ENCODE peak calls at places on chromosome 11, in seven cellular contexts. Z, D, C, G, S, B and K are unnamed samples.

GRCh38 chr11:64339319-64339718 is 685 bp upstream of the CCDC88B start:
- DNase-seq in Z (no peak), D (no peak), C (no peak), G (no peak), S (no peak), B (no peak), K (no peak)

GRCh38 chr11:129320485-129320884 is 55.2 kb upstream of the BARX2 start:
- DNase-seq in Z (no peak), D (no peak), C (no peak), G (peak; percentile 23), S (peak; percentile 27), B (no peak), K (no peak)

GRCh38 chr11:17822021-17822781 is 87.6 kb downstream of the KCNC1 start:
- DNase-seq in Z (no peak), D (no peak), C (peak; percentile 82), G (no peak), S (no peak), B (no peak), K (peak; percentile 67)

GRCh38 chr11:106463796-106464201 is 386.3 kb downstream of the AASDHPPT start:
- DNase-seq in Z (no peak), D (no peak), C (peak; percentile 65), G (peak; percentile 66), S (no peak), B (no peak), K (no peak)

GRCh38 chr11:108364159-108364558 is 103.2 kb downstream of the C11orf65 start:
- DNase-seq in Z (no peak), D (no peak), C (peak; percentile 68), G (peak; percentile 62), S (no peak), B (no peak), K (no peak)

GRCh38 chr11:3180869-3181268 is 15.8 kb upstream of the OSBPL5 start:
- DNase-seq in Z (no peak), D (no peak), C (no peak), G (no peak), S (no peak), B (no peak), K (no peak)

GRCh38 chr11:74221816-74222215 is 50.7 kb downstream of the PPME1 start:
- DNase-seq in Z (no peak), D (no peak), C (peak; percentile 12), G (no peak), S (no peak), B (no peak), K (no peak)

GRCh38 chr11:13949876-13950275 is 12.6 kb upstream of the SPON1 start:
- DNase-seq in Z (no peak), D (no peak), C (no peak), G (peak; percentile 18), S (no peak), B (no peak), K (no peak)

GRCh38 chr11:39220501-39221230 is 2238.8 kb downstream of the LRRC4C start:
- DNase-seq in Z (no peak), D (no peak), C (no peak), G (no peak), S (no peak), B (no peak), K (no peak)

GRCh38 chr11:2588809-2589537 is 110.8 kb downstream of the KCNQ1OT1 start:
- DNase-seq in Z (no peak), D (no peak), C (no peak), G (no peak), S (no peak), B (no peak), K (no peak)

GRCh38 chr11:20161923-20162322 is 1.6 kb upstream of the DBX1 start:
- DNase-seq in Z (peak; percentile 29), D (no peak), C (no peak), G (no peak), S (no peak), B (no peak), K (peak; percentile 49)

GRCh38 chr11:20162340-20162739 is 2.1 kb upstream of the DBX1 start:
- DNase-seq in Z (peak; percentile 54), D (peak; percentile 45), C (no peak), G (no peak), S (no peak), B (no peak), K (peak; percentile 62)

GRCh38 chr11:20164152-20164551 is 3.9 kb upstream of the DBX1 start:
- DNase-seq in Z (peak; percentile 31), D (no peak), C (no peak), G (no peak), S (no peak), B (no peak), K (no peak)

GRCh38 chr11:20163778-20164133 is 3.5 kb upstream of the DBX1 start:
- DNase-seq in Z (peak; percentile 78), D (no peak), C (no peak), G (no peak), S (no peak), B (no peak), K (no peak)

DNA sequence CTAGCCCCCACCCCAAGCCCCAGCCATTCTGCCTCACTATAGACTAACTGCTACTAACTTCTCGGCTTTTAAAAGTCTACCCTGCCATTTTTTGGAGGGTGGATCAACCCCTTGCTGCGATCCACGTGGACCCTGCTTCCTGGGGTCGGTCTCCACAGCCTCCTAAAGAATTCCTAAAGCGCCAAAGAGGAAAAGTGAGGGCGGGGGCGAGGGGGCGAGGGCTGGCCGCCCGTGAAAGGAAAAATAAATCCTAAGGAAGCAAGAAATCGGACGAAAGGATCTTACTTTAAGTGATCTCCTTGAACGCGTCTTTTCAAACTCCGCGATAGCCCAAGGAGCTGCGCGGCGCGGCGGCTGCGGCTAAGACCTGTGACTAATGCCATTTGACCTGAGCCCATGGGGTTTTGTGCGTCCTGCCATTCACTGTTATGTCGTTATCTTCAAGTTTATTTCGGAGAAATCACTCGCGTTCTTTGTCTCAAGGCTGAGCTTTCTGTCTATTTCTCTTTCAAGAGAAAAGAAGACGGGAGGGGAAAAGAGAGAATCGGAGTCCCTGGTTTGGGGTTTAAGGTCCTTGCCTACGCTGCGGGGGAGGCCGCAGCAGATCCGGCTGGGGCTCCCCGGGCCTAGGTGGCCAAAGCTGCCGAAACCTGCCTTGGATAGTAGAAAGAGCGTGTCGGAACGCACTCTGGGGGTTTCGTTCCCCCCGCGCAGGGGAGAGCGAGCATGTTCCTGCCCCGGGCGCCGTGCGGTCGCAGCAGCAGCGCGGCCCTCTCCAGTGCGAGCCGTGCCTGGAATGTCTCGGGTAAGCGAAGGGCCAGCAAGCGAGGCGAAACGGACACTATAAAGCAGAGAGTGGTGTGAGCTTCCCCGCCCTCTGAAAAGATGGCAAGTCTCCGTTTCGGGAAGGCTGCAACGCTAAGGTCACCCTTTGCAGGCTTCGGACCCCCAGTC is 2.8 kb upstream of the DBX1 start:
- DNase-seq in Z (peak; percentile 85), D (peak; percentile 66), C (peak; percentile 18), G (no peak), S (peak; percentile 22), B (no peak), K (peak; percentile 89)
- H3K9ac ChIP-seq in Z (no peak overlapping the region), D (no peak overlapping the region), C (no peak overlapping the region), G (no peak overlapping the region), S (no peak overlapping the region), B (no peak overlapping the region), K (no peak overlapping the region)

GRCh38 chr11:69260622-69261021 is 33.3 kb upstream of the MYEOV start:
- DNase-seq in Z (no peak), D (no peak), C (no peak), G (no peak), S (no peak), B (no peak), K (no peak)

GRCh38 chr11:69257134-69257533 is 36.8 kb upstream of the MYEOV start:
- DNase-seq in Z (no peak), D (no peak), C (no peak), G (no peak), S (no peak), B (no peak), K (no peak)

GRCh38 chr11:69261116-69261515 is 32.8 kb upstream of the MYEOV start:
- DNase-seq in Z (no peak), D (no peak), C (no peak), G (no peak), S (no peak), B (no peak), K (no peak)

GRCh38 chr11:69259072-69259471 is 34.9 kb upstream of the MYEOV start:
- DNase-seq in Z (no peak), D (no peak), C (no peak), G (peak; percentile 72), S (no peak), B (no peak), K (no peak)

DNA sequence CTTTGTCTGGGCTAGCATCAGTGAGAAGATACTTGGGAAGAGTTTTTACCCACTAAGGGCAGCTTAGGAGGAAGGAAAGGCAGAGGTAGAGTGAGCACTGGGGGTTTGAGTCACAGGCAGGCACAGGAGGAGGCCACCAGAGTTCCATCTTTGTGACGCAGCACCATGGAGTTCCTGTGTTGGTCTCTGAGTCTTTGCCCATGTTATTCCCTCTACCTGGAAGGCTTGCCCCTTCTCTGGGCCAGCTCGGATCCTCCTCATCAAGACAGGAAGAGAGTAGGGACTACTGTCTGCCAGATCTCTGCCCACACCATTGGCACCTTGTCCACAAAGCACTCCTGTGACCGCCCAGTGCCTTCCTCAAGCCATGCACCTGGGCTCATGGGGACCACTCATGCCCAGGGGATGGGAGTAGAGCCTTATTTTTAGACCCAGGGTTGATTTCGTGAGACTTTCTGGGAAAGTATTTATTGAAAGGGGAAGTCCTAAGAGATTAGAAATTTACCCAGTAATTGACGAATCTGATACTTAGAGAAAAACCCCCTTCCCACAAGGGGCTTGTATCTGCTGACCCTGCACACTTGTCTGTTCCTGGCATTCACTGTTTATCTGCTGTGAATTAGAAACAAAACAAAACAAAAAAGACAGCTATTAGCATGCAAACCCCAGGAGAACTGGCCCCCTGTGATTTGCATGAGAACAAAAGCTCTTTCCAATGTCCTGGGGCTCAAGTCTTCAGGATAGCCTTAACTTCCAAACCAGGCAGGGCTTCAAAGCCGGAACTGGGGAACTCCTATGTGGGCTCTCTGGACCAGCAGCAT is 35.9 kb upstream of the MYEOV start:
- DNase-seq in Z (peak; percentile 28), D (peak; percentile 55), C (no peak), G (no peak), S (no peak), B (peak; percentile 13), K (peak; percentile 70)
- H3K27ac ChIP-seq in Z (no peak overlapping the region), D (no peak overlapping the region), C (no peak overlapping the region), G (no peak overlapping the region), S (no peak overlapping the region), B (no peak overlapping the region), K (no peak overlapping the region)

DNA sequence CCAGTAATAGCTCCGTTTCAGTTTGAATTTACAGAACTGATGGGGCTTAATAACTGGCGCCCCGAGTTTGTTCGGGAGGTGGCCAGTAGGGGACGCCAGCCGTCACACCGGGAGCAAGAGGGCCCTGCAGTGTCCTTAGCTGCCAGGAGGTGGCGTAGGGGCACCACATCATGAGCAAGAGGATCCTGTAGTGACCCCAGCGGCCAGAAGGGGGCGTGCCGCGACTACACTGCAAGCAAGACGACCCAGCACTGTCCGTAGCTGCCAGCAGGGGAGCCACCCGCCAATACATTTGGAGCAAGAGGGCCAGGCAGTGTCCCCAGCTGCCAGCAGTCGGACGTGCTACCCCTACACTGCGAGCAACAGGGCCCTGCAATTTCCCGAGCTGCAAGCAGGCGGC is 663.7 kb upstream of the B3GAT1 start:
- DNase-seq in Z (peak; percentile 52), D (peak; percentile 89), C (peak; percentile 5), G (peak; percentile 67), S (no peak), B (peak; percentile 81), K (peak; percentile 94)
- TF ChIP-seq CTCF in Z (peak; percentile 60), D (peak; percentile 96), C (peak; percentile 50), G (peak; percentile 79), S (peak; percentile 33), B (peak; percentile 99), K (peak; percentile 80)

GRCh38 chr11:111603633-111604130 is 1.4 kb downstream of the SIK2 start:
- DNase-seq in Z (no peak), D (no peak), C (no peak), G (peak; percentile 17), S (no peak), B (no peak), K (no peak)
- H3K9ac ChIP-seq in Z (no peak overlapping the region), D (no peak overlapping the region), C (peak overlapping the region; percentile 90), G (peak overlapping the region; percentile 93), S (peak overlapping the region; percentile 99), B (no peak overlapping the region), K (peak overlapping the region; percentile 86)